ENCODE peak calls at places on chromosomes 4 and X, in six cellular contexts. One of them, this sample, is unnamed. For H3K36me3, the result is how much of the 10 kb centered on the place peaks cover.

GRCh38 chrX:15930585-15930984 is 76.0 kb upstream of the AP1S2 start:
- DNase-seq in Peyer's patch: no peak
- DNase-seq in sigmoid colon: no peak
- DNase-seq in spleen: no peak
- DNase-seq in K562: no peak
- DNase-seq in ovary: no peak
- DNase-seq in this sample: no peak

GRCh38 chr4:74654230-74654681 is 140.1 kb downstream of the BTC start:
- DNase-seq in sigmoid colon: no peak
- DNase-seq in spleen: no peak
- DNase-seq in Peyer's patch: peak
- DNase-seq in K562: no peak
- DNase-seq in ovary: no peak
- DNase-seq in this sample: no peak

GRCh38 chr4:168803727-168804126 is 206.3 kb downstream of the CBR4 start:
- DNase-seq in K562: no peak
- DNase-seq in spleen: no peak
- DNase-seq in ovary: no peak
- DNase-seq in Peyer's patch: no peak
- DNase-seq in sigmoid colon: no peak
- DNase-seq in this sample: no peak

GRCh38 chrX:1493877-1494510 is 41.3 kb upstream of the ASMTL start:
- DNase-seq in sigmoid colon: no peak
- DNase-seq in K562: no peak
- DNase-seq in spleen: peak
- DNase-seq in Peyer's patch: peak
- DNase-seq in ovary: no peak
- DNase-seq in this sample: no peak

GRCh38 chrX:115174548-115174947 is 14.7 kb upstream of the RBMXL3 start:
- DNase-seq in Peyer's patch: no peak
- DNase-seq in ovary: no peak
- DNase-seq in K562: no peak
- DNase-seq in sigmoid colon: no peak
- DNase-seq in spleen: no peak
- DNase-seq in this sample: no peak

GRCh38 chrX:40167240-40168182 is 69.8 kb upstream of the BCOR start:
- DNase-seq in sigmoid colon: peak
- DNase-seq in ovary: peak
- DNase-seq in Peyer's patch: peak
- DNase-seq in K562: no peak
- DNase-seq in spleen: peak
- DNase-seq in this sample: peak

GRCh38 chr4:4488405-4489404 is 53.1 kb downstream of the STX18 start:
- DNase-seq in sigmoid colon: peak
- DNase-seq in ovary: peak
- DNase-seq in K562: peak
- DNase-seq in Peyer's patch: peak
- DNase-seq in spleen: no peak
- DNase-seq in this sample: peak

GRCh38 chr4:183182873-183183725 is 84.0 kb downstream of the WWC2 start:
- DNase-seq in spleen: no peak
- DNase-seq in K562: no peak
- DNase-seq in ovary: peak
- DNase-seq in Peyer's patch: no peak
- DNase-seq in sigmoid colon: no peak
- DNase-seq in this sample: peak

GRCh38 chrX:112512509-112512908 is 167.2 kb downstream of the LHFPL1 start:
- DNase-seq in ovary: no peak
- DNase-seq in Peyer's patch: no peak
- DNase-seq in sigmoid colon: no peak
- DNase-seq in K562: no peak
- DNase-seq in spleen: no peak
- DNase-seq in this sample: no peak

GRCh38 chrX:105698386-105698785 is 124.0 kb upstream of the NRK start:
- DNase-seq in ovary: no peak
- DNase-seq in K562: no peak
- DNase-seq in sigmoid colon: no peak
- DNase-seq in spleen: no peak
- DNase-seq in Peyer's patch: no peak
- DNase-seq in this sample: no peak

GRCh38 chr4:165865995-165866650 is 6.9 kb upstream of the TLL1 start:
- DNase-seq in K562: no peak
- DNase-seq in spleen: no peak
- DNase-seq in ovary: no peak
- DNase-seq in Peyer's patch: no peak
- DNase-seq in sigmoid colon: no peak
- DNase-seq in this sample: no peak

GRCh38 chrX:11407331-11408110 is 114.3 kb downstream of the AMELX start:
- DNase-seq in sigmoid colon: no peak
- DNase-seq in Peyer's patch: no peak
- DNase-seq in K562: no peak
- DNase-seq in spleen: no peak
- DNase-seq in ovary: no peak
- DNase-seq in this sample: no peak

GRCh38 chr4:173522160-173522873 is 7.7 kb downstream of the HAND2 start:
- DNase-seq in sigmoid colon: peak
- DNase-seq in K562: peak
- DNase-seq in Peyer's patch: peak
- DNase-seq in spleen: peak
- DNase-seq in ovary: peak
- DNase-seq in this sample: peak

GRCh38 chrX:110120025-110120424 is 117.1 kb downstream of the TMEM164 start:
- DNase-seq in spleen: no peak
- DNase-seq in ovary: no peak
- DNase-seq in sigmoid colon: no peak
- DNase-seq in K562: no peak
- DNase-seq in Peyer's patch: no peak
- DNase-seq in this sample: no peak

GRCh38 chr4:142473218-142473959 is 372.7 kb downstream of the INPP4B start:
- DNase-seq in sigmoid colon: peak
- DNase-seq in K562: no peak
- DNase-seq in Peyer's patch: peak
- DNase-seq in spleen: peak
- DNase-seq in ovary: peak
- DNase-seq in this sample: peak

GRCh38 chr4:10162341-10163000 is 45.9 kb upstream of the WDR1 start:
- DNase-seq in K562: no peak
- DNase-seq in Peyer's patch: peak
- DNase-seq in sigmoid colon: no peak
- DNase-seq in spleen: no peak
- DNase-seq in ovary: no peak
- DNase-seq in this sample: no peak

GRCh38 chrX:110265624-110266023 is 52.3 kb downstream of the AMMECR1 start:
- DNase-seq in spleen: no peak
- DNase-seq in Peyer's patch: no peak
- DNase-seq in sigmoid colon: no peak
- DNase-seq in K562: no peak
- DNase-seq in ovary: no peak
- DNase-seq in this sample: no peak

GRCh38 chr4:98606879-98607278 is 51.5 kb downstream of the TSPAN5 start:
- DNase-seq in K562: no peak
- DNase-seq in Peyer's patch: no peak
- DNase-seq in sigmoid colon: no peak
- DNase-seq in ovary: no peak
- DNase-seq in spleen: no peak
- DNase-seq in this sample: no peak

GRCh38 chr4:132059227-132059626 is 1089.9 kb upstream of the PCDH10 start:
- DNase-seq in Peyer's patch: no peak
- DNase-seq in spleen: no peak
- DNase-seq in sigmoid colon: no peak
- DNase-seq in K562: no peak
- DNase-seq in ovary: no peak
- DNase-seq in this sample: no peak

GRCh38 chr4:38177792-38178665 is 217.8 kb downstream of the PTTG2 start:
- DNase-seq in spleen: peak
- DNase-seq in Peyer's patch: peak
- DNase-seq in sigmoid colon: peak
- DNase-seq in ovary: peak
- DNase-seq in K562: no peak
- DNase-seq in this sample: peak

GRCh38 chr4:146059865-146060264 is 115.7 kb upstream of the LSM6 start:
- DNase-seq in sigmoid colon: no peak
- DNase-seq in spleen: no peak
- DNase-seq in ovary: no peak
- DNase-seq in K562: no peak
- DNase-seq in Peyer's patch: peak
- DNase-seq in this sample: no peak

GRCh38 chrX:119194631-119195030 is 41.5 kb upstream of the PGRMC1 start:
- DNase-seq in spleen: no peak
- DNase-seq in ovary: no peak
- DNase-seq in Peyer's patch: no peak
- DNase-seq in K562: no peak
- DNase-seq in sigmoid colon: no peak
- DNase-seq in this sample: no peak

GRCh38 chr4:93617596-93617995 is 211.0 kb upstream of the ATOH1 start:
- DNase-seq in K562: no peak
- DNase-seq in sigmoid colon: no peak
- DNase-seq in spleen: no peak
- DNase-seq in Peyer's patch: no peak
- DNase-seq in ovary: no peak
- DNase-seq in this sample: no peak

GRCh38 chr4:3114377-3114776 is 39.9 kb downstream of the HTT start:
- DNase-seq in sigmoid colon: no peak
- DNase-seq in K562: no peak
- DNase-seq in spleen: no peak
- DNase-seq in ovary: no peak
- DNase-seq in Peyer's patch: no peak
- DNase-seq in this sample: no peak
- H3K36me3 ChIP-seq in sigmoid colon: under half
- H3K36me3 ChIP-seq in K562: half or more
- H3K36me3 ChIP-seq in spleen: under half
- H3K36me3 ChIP-seq in ovary: under half
- H3K36me3 ChIP-seq in Peyer's patch: half or more
- H3K36me3 ChIP-seq in this sample: under half

DNA sequence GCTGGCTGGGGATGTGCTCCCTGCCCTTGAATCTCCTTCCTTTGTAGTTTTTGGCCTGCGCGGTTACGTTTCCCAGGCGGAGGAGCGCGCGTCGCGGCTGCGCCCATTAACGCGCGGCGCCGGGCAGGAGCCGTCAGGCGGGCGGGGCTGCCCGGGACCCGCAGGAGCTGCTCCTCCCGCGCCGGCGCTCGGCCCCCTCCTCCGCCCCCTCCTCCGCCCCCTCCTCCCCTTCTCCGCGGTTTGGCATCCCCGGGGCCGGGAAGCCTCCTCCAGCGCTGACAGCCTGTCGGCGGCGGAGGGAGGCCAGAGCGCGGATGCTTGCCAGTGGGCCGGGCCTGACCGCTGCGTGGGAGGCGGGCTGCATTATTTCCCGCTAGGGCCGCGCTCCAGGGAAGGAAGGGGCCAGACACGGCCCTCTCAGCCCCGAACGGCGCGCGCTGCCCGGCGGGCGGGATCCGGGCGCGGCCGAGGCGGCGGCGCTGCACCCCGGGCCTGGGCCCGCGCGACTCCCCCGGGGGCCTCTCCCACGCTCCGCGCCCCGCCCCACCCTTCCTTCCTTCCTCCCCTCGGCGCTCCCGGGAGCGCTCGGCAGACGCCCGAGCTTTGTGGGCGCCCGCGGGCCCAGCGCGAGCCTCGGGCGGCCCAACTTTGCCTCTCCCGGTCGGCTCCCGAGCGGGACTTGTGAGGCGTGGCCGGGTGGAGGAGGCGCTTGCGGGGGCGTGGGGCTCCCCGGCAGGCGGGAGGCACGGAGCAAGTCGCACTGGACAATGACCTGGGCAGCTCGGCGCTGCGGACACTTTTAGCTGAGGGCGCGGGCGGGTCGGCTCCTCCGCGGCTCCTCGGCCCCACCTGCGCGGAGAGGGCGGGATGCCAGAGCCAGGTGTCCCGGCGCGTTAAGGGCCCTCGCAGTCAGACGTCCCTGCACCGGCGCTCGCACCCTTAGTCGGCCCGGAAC is at the start of gene DCLK2:
- DNase-seq in K562: peak
- DNase-seq in spleen: peak
- DNase-seq in sigmoid colon: peak
- DNase-seq in Peyer's patch: peak
- DNase-seq in ovary: peak
- DNase-seq in this sample: peak
- TF ChIP-seq POLR2A in K562: no peak
- TF ChIP-seq POLR2A in spleen: no peak
- TF ChIP-seq POLR2A in sigmoid colon: no peak
- TF ChIP-seq POLR2A in Peyer's patch: no peak
- TF ChIP-seq POLR2A in ovary: peak
- TF ChIP-seq POLR2A in this sample: peak

DNA sequence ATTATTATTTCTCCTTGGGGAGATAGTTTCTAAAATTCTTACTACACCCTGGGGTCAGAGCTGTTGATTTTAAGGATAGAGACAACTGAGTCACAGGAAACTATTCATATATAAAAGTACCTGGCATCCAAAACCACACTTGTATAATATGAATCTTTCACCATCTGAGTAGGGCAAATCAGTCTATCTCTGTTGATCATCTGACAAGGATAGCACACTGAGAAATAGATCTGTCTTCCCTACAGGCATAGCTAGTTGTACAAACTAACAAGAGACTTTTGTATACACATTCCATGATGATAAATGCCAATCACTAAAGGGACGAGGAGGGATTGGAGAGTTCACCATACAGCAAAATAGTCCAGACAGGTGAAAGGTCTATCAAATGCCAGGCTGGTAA is 30.0 kb downstream of the PKD2 start:
- DNase-seq in ovary: no peak
- DNase-seq in K562: no peak
- DNase-seq in Peyer's patch: no peak
- DNase-seq in spleen: no peak
- DNase-seq in sigmoid colon: no peak
- DNase-seq in this sample: no peak
- H3K36me3 ChIP-seq in ovary: under half
- H3K36me3 ChIP-seq in K562: under half
- H3K36me3 ChIP-seq in Peyer's patch: half or more
- H3K36me3 ChIP-seq in spleen: under half
- H3K36me3 ChIP-seq in sigmoid colon: under half
- H3K36me3 ChIP-seq in this sample: half or more

GRCh38 chrX:134810211-134810610 is 151.9 kb upstream of the PLAC1 start:
- DNase-seq in sigmoid colon: no peak
- DNase-seq in Peyer's patch: no peak
- DNase-seq in K562: no peak
- DNase-seq in ovary: no peak
- DNase-seq in spleen: no peak
- DNase-seq in this sample: no peak
- TF ChIP-seq POLR2A in sigmoid colon: no peak
- TF ChIP-seq POLR2A in Peyer's patch: no peak
- TF ChIP-seq POLR2A in K562: no peak
- TF ChIP-seq POLR2A in ovary: no peak
- TF ChIP-seq POLR2A in spleen: no peak
- TF ChIP-seq POLR2A in this sample: no peak

This sample was measured in adrenal gland.